ENCODE peak calls at places on chromosomes 5 and 9, in seven cellular contexts. One of them, this sample, is unnamed.

GRCh38 chr5:132420706-132421272 is 51.3 kb downstream of the SLC22A5 start:
- DNase-seq in left ventricle myocardium inferior: no peak
- DNase-seq in BE2C: no peak
- DNase-seq in suprapubic skin: no peak
- DNase-seq in nephron progenitor cell: no peak
- DNase-seq in PC-3: no peak
- DNase-seq in AG10803: no peak
- DNase-seq in this sample: no peak

GRCh38 chr5:81006231-81006630 is 46.1 kb downstream of the RASGRF2 start:
- DNase-seq in left ventricle myocardium inferior: no peak
- DNase-seq in BE2C: no peak
- DNase-seq in suprapubic skin: no peak
- DNase-seq in nephron progenitor cell: no peak
- DNase-seq in PC-3: no peak
- DNase-seq in AG10803: no peak
- DNase-seq in this sample: no peak

GRCh38 chr5:88226881-88227450 is 41.7 kb downstream of the TMEM161B start:
- DNase-seq in left ventricle myocardium inferior: no peak
- DNase-seq in BE2C: no peak
- DNase-seq in suprapubic skin: no peak
- DNase-seq in nephron progenitor cell: no peak
- DNase-seq in PC-3: no peak
- DNase-seq in AG10803: no peak
- DNase-seq in this sample: no peak

GRCh38 chr5:95768731-95769130 is 37.6 kb downstream of the RHOBTB3 start:
- DNase-seq in left ventricle myocardium inferior: no peak
- DNase-seq in BE2C: no peak
- DNase-seq in suprapubic skin: no peak
- DNase-seq in nephron progenitor cell: no peak
- DNase-seq in PC-3: no peak
- DNase-seq in AG10803: no peak
- DNase-seq in this sample: no peak

GRCh38 chr9:4987996-4988421 is 2.9 kb downstream of the JAK2 start:
- DNase-seq in left ventricle myocardium inferior: no peak
- DNase-seq in BE2C: peak; percentile 73
- DNase-seq in suprapubic skin: no peak
- DNase-seq in nephron progenitor cell: peak; percentile 49
- DNase-seq in PC-3: peak; percentile 77
- DNase-seq in AG10803: peak; percentile 60
- DNase-seq in this sample: no peak

GRCh38 chr5:60959156-60959555 is 14.2 kb downstream of the NDUFAF2 start:
- DNase-seq in left ventricle myocardium inferior: no peak
- DNase-seq in BE2C: no peak
- DNase-seq in suprapubic skin: no peak
- DNase-seq in nephron progenitor cell: no peak
- DNase-seq in PC-3: peak; percentile 51
- DNase-seq in AG10803: peak; percentile 29
- DNase-seq in this sample: no peak

GRCh38 chr5:150122158-150122510 is 33.5 kb downstream of the PDGFRB start:
- DNase-seq in left ventricle myocardium inferior: no peak
- DNase-seq in BE2C: no peak
- DNase-seq in suprapubic skin: no peak
- DNase-seq in nephron progenitor cell: no peak
- DNase-seq in PC-3: peak; percentile 31
- DNase-seq in AG10803: no peak
- DNase-seq in this sample: peak; percentile 68

GRCh38 chr5:80194470-80194869 is 61.4 kb downstream of the SERINC5 start:
- DNase-seq in left ventricle myocardium inferior: no peak
- DNase-seq in BE2C: no peak
- DNase-seq in suprapubic skin: no peak
- DNase-seq in nephron progenitor cell: no peak
- DNase-seq in PC-3: no peak
- DNase-seq in AG10803: no peak
- DNase-seq in this sample: no peak

GRCh38 chr9:124282442-124283231 is 24.9 kb downstream of the NEK6 start:
- DNase-seq in left ventricle myocardium inferior: peak; percentile 70
- DNase-seq in BE2C: no peak
- DNase-seq in suprapubic skin: peak; percentile 77
- DNase-seq in nephron progenitor cell: no peak
- DNase-seq in PC-3: no peak
- DNase-seq in AG10803: no peak
- DNase-seq in this sample: no peak

GRCh38 chr9:126783958-126784357 is 20.9 kb upstream of the ZBTB43 start:
- DNase-seq in left ventricle myocardium inferior: no peak
- DNase-seq in BE2C: no peak
- DNase-seq in suprapubic skin: no peak
- DNase-seq in nephron progenitor cell: no peak
- DNase-seq in PC-3: no peak
- DNase-seq in AG10803: no peak
- DNase-seq in this sample: no peak

GRCh38 chr5:2780421-2781171 is 29.1 kb upstream of the IRX2 start:
- DNase-seq in left ventricle myocardium inferior: no peak
- DNase-seq in BE2C: no peak
- DNase-seq in suprapubic skin: no peak
- DNase-seq in nephron progenitor cell: no peak
- DNase-seq in PC-3: peak; percentile 77
- DNase-seq in AG10803: no peak
- DNase-seq in this sample: no peak

GRCh38 chr9:121743441-121744001 is 92.1 kb downstream of the DAB2IP start:
- DNase-seq in left ventricle myocardium inferior: peak; percentile 87
- DNase-seq in BE2C: peak; percentile 76
- DNase-seq in suprapubic skin: peak; percentile 84
- DNase-seq in nephron progenitor cell: peak; percentile 85
- DNase-seq in PC-3: peak; percentile 82
- DNase-seq in AG10803: peak; percentile 86
- DNase-seq in this sample: no peak

GRCh38 chr9:93575706-93576295 is 583 bp upstream of the PHF2 start:
- DNase-seq in left ventricle myocardium inferior: peak; percentile 48
- DNase-seq in BE2C: no peak
- DNase-seq in suprapubic skin: peak; percentile 78
- DNase-seq in nephron progenitor cell: peak; percentile 31
- DNase-seq in PC-3: no peak
- DNase-seq in AG10803: peak; percentile 48
- DNase-seq in this sample: peak; percentile 86

GRCh38 chr5:122129332-122129731 is at the start of gene ZNF474:
- DNase-seq in left ventricle myocardium inferior: no peak
- DNase-seq in BE2C: no peak
- DNase-seq in suprapubic skin: no peak
- DNase-seq in nephron progenitor cell: peak; percentile 41
- DNase-seq in PC-3: peak; percentile 79
- DNase-seq in AG10803: peak; percentile 99
- DNase-seq in this sample: no peak

GRCh38 chr9:124102363-124102762 is 90.8 kb downstream of the LHX2 start:
- DNase-seq in left ventricle myocardium inferior: no peak
- DNase-seq in BE2C: no peak
- DNase-seq in suprapubic skin: no peak
- DNase-seq in nephron progenitor cell: no peak
- DNase-seq in PC-3: peak; percentile 34
- DNase-seq in AG10803: no peak
- DNase-seq in this sample: no peak

GRCh38 chr5:176810084-176810597 is at the start of gene UNC5A:
- DNase-seq in left ventricle myocardium inferior: peak; percentile 24
- DNase-seq in BE2C: peak; percentile 88
- DNase-seq in suprapubic skin: no peak
- DNase-seq in nephron progenitor cell: peak; percentile 92
- DNase-seq in PC-3: peak; percentile 51
- DNase-seq in AG10803: peak; percentile 8
- DNase-seq in this sample: no peak

GRCh38 chr5:148912714-148913398 is 86.4 kb downstream of the ADRB2 start:
- DNase-seq in left ventricle myocardium inferior: no peak
- DNase-seq in BE2C: no peak
- DNase-seq in suprapubic skin: peak; percentile 77
- DNase-seq in nephron progenitor cell: no peak
- DNase-seq in PC-3: peak; percentile 100
- DNase-seq in AG10803: peak; percentile 96
- DNase-seq in this sample: no peak
- TF ChIP-seq CTCF in left ventricle myocardium inferior: peak; percentile 38
- TF ChIP-seq CTCF in BE2C: peak; percentile 46
- TF ChIP-seq CTCF in suprapubic skin: peak; percentile 8
- TF ChIP-seq CTCF in nephron progenitor cell: no peak
- TF ChIP-seq CTCF in PC-3: peak; percentile 97
- TF ChIP-seq CTCF in AG10803: peak; percentile 23
- TF ChIP-seq CTCF in this sample: peak; percentile 74

GRCh38 chr5:120817044-120817985 is 353.2 kb downstream of the PRR16 start:
- DNase-seq in left ventricle myocardium inferior: no peak
- DNase-seq in BE2C: peak; percentile 57
- DNase-seq in suprapubic skin: no peak
- DNase-seq in nephron progenitor cell: no peak
- DNase-seq in PC-3: peak; percentile 41
- DNase-seq in AG10803: peak; percentile 17
- DNase-seq in this sample: no peak
- TF ChIP-seq CTCF in left ventricle myocardium inferior: peak; percentile 47
- TF ChIP-seq CTCF in BE2C: peak; percentile 86
- TF ChIP-seq CTCF in suprapubic skin: no peak
- TF ChIP-seq CTCF in nephron progenitor cell: peak; percentile 34
- TF ChIP-seq CTCF in PC-3: peak; percentile 68
- TF ChIP-seq CTCF in AG10803: peak; percentile 58
- TF ChIP-seq CTCF in this sample: peak; percentile 73

GRCh38 chr5:129137637-129138036 is 43.1 kb downstream of the ISOC1 start:
- DNase-seq in left ventricle myocardium inferior: no peak
- DNase-seq in BE2C: no peak
- DNase-seq in suprapubic skin: no peak
- DNase-seq in nephron progenitor cell: no peak
- DNase-seq in PC-3: no peak
- DNase-seq in AG10803: no peak
- DNase-seq in this sample: no peak

GRCh38 chr5:129135633-129136032 is 41.1 kb downstream of the ISOC1 start:
- DNase-seq in left ventricle myocardium inferior: no peak
- DNase-seq in BE2C: peak; percentile 18
- DNase-seq in suprapubic skin: no peak
- DNase-seq in nephron progenitor cell: no peak
- DNase-seq in PC-3: peak; percentile 41
- DNase-seq in AG10803: no peak
- DNase-seq in this sample: no peak

DNA sequence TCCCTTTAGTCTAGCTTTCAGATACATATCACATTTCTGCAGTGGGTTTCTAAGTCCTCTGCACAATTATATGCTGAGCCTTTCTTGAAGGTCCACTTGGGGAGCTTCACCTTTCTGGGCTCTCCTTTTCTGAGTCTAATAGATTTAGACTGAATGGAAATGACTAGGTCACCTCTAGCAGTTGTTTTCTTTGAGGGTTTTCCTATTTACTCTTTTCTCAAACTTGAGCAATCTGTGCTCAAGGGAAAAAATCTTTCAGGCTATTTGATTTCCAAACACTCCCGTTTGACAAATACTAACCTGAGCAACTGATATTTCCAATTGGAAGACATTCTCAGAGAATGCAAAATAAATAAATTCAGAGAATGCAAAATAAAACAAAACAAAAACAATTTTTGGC is 39.0 kb downstream of the ISOC1 start:
- DNase-seq in left ventricle myocardium inferior: no peak
- DNase-seq in BE2C: no peak
- DNase-seq in suprapubic skin: no peak
- DNase-seq in nephron progenitor cell: no peak
- DNase-seq in PC-3: no peak
- DNase-seq in AG10803: no peak
- DNase-seq in this sample: no peak
- TF ChIP-seq CTCF in left ventricle myocardium inferior: no peak
- TF ChIP-seq CTCF in BE2C: no peak
- TF ChIP-seq CTCF in suprapubic skin: no peak
- TF ChIP-seq CTCF in nephron progenitor cell: no peak
- TF ChIP-seq CTCF in PC-3: no peak
- TF ChIP-seq CTCF in AG10803: no peak
- TF ChIP-seq CTCF in this sample: no peak

GRCh38 chr5:25009063-25009462 is 364.3 kb upstream of the CDH10 start:
- DNase-seq in left ventricle myocardium inferior: no peak
- DNase-seq in BE2C: no peak
- DNase-seq in suprapubic skin: no peak
- DNase-seq in nephron progenitor cell: no peak
- DNase-seq in PC-3: peak; percentile 77
- DNase-seq in AG10803: no peak
- DNase-seq in this sample: no peak

DNA sequence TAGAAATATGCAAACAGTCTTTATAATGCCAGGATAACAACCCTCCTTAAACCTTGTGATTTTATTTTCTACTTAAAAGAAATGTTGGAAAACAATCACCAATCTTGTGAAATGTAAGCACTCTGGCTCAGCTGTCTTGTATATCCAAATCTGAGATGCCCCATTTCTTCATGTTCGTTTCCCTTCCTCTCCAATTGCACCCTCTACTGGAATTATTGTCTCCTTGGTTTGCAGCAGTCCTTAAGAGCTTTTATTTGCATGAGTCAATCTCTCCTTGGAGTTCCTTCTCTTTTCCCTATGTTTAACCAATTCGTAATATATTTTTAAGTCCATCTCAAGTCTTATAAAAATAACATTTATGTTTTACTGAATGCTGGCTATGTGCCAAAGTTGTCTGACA is 362.0 kb upstream of the CDH10 start:
- DNase-seq in left ventricle myocardium inferior: no peak
- DNase-seq in BE2C: no peak
- DNase-seq in suprapubic skin: no peak
- DNase-seq in nephron progenitor cell: no peak
- DNase-seq in PC-3: peak; percentile 84
- DNase-seq in AG10803: peak; percentile 83
- DNase-seq in this sample: no peak
- TF ChIP-seq CTCF in left ventricle myocardium inferior: no peak
- TF ChIP-seq CTCF in BE2C: peak; percentile 76
- TF ChIP-seq CTCF in suprapubic skin: no peak
- TF ChIP-seq CTCF in nephron progenitor cell: peak; percentile 31
- TF ChIP-seq CTCF in PC-3: peak; percentile 77
- TF ChIP-seq CTCF in AG10803: peak; percentile 76
- TF ChIP-seq CTCF in this sample: peak; percentile 17

GRCh38 chr5:146034127-146034526 is 71.2 kb downstream of the PLAC8L1 start:
- DNase-seq in left ventricle myocardium inferior: no peak
- DNase-seq in BE2C: peak; percentile 35
- DNase-seq in suprapubic skin: no peak
- DNase-seq in nephron progenitor cell: no peak
- DNase-seq in PC-3: no peak
- DNase-seq in AG10803: no peak
- DNase-seq in this sample: no peak
- TF ChIP-seq CTCF in left ventricle myocardium inferior: no peak
- TF ChIP-seq CTCF in BE2C: peak; percentile 24
- TF ChIP-seq CTCF in suprapubic skin: no peak
- TF ChIP-seq CTCF in nephron progenitor cell: no peak
- TF ChIP-seq CTCF in PC-3: no peak
- TF ChIP-seq CTCF in AG10803: no peak
- TF ChIP-seq CTCF in this sample: peak; percentile 18

This sample was measured in chondrocyte.